ENCODE peak calls at places on chromosome 10, in eight cellular contexts. G, I, Y, O, W, H, Q and P are unnamed samples.

GRCh38 chr10:97479939-97480338 is 18.3 kb downstream of the MMS19 start:
- DNase-seq in G (no peak), I (no peak), Y (no peak), O (peak), W (no peak), H (no peak), Q (no peak), P (no peak)

GRCh38 chr10:34824870-34825269 is 9.8 kb upstream of the PARD3 start:
- DNase-seq in G (no peak), I (no peak), Y (no peak), O (peak), W (no peak), H (no peak), Q (no peak), P (no peak)

GRCh38 chr10:8438603-8439002 is 384.1 kb downstream of the GATA3 start:
- DNase-seq in G (no peak), I (no peak), Y (no peak), O (no peak), W (no peak), H (no peak), Q (no peak), P (no peak)

GRCh38 chr10:131928248-131929095 is 27.7 kb downstream of the PPP2R2D start:
- DNase-seq in G (peak), I (peak), Y (no peak), O (no peak), W (no peak), H (no peak), Q (no peak), P (no peak)

GRCh38 chr10:93680414-93681047 is 21.9 kb downstream of the FRA10AC1 start:
- DNase-seq in G (peak), I (no peak), Y (no peak), O (peak), W (peak), H (no peak), Q (peak), P (peak)

GRCh38 chr10:74419491-74420466 is 268.8 kb downstream of the ADK start:
- DNase-seq in G (no peak), I (peak), Y (no peak), O (peak), W (peak), H (no peak), Q (no peak), P (peak)

GRCh38 chr10:119919823-119920222 is 27.3 kb downstream of the SEC23IP start:
- DNase-seq in G (no peak), I (no peak), Y (no peak), O (no peak), W (peak), H (no peak), Q (no peak), P (no peak)

GRCh38 chr10:58431903-58432302 is 46.7 kb downstream of the TFAM start:
- DNase-seq in G (peak), I (no peak), Y (no peak), O (no peak), W (no peak), H (no peak), Q (no peak), P (no peak)

GRCh38 chr10:7082967-7083366 is 327.9 kb downstream of the SFMBT2 start:
- DNase-seq in G (peak), I (no peak), Y (no peak), O (peak), W (no peak), H (no peak), Q (no peak), P (no peak)

GRCh38 chr10:45437587-45438456 is 63.8 kb downstream of the ALOX5 start:
- DNase-seq in G (no peak), I (no peak), Y (no peak), O (no peak), W (peak), H (no peak), Q (no peak), P (no peak)

GRCh38 chr10:98957801-98958200 is 277.9 kb downstream of the HPSE2 start:
- DNase-seq in G (no peak), I (no peak), Y (no peak), O (no peak), W (no peak), H (no peak), Q (no peak), P (no peak)